ENCODE peak calls at places on chromosomes 11 and 22, in five cellular contexts. J, M, I, P and B are unnamed samples. For H3K9me3, the result is how much of the 10 kb centered on the place peaks cover.

GRCh38 chr11:88680806-88681205 is 343.3 kb upstream of the CTSC start:
- DNase-seq in J (peak), I (no peak), M (peak), P (no peak), B (no peak)

GRCh38 chr11:69892237-69892985 is 73.2 kb upstream of the FGF3 start:
- DNase-seq in M (no peak), I (peak), J (peak), P (peak), B (no peak)

GRCh38 chr11:65867284-65868071 is 5.1 kb downstream of the EFEMP2 start:
- DNase-seq in P (no peak), M (no peak), I (no peak), J (no peak), B (no peak)

GRCh38 chr11:45021001-45021400 is 70.3 kb upstream of the TP53I11 start:
- DNase-seq in M (no peak), P (no peak), I (no peak), J (no peak), B (no peak)

GRCh38 chr11:20452585-20452984 is 65.1 kb downstream of the PRMT3 start:
- DNase-seq in M (no peak), J (no peak), P (no peak), I (no peak), B (no peak)

GRCh38 chr11:113577356-113578163 is 102.4 kb upstream of the DRD2 start:
- DNase-seq in M (no peak), I (no peak), P (no peak), J (peak), B (no peak)

GRCh38 chr11:64834031-64834722 is 10.3 kb downstream of the CDC42BPG start:
- DNase-seq in I (no peak), J (no peak), P (no peak), M (no peak), B (no peak)

GRCh38 chr11:77619576-77620198 is 17.9 kb downstream of the CLNS1A start:
- DNase-seq in P (no peak), I (peak), M (peak), J (peak), B (no peak)

GRCh38 chr11:116109228-116109627 is 605.0 kb upstream of the CADM1 start:
- DNase-seq in P (no peak), I (peak), M (peak), J (peak), B (no peak)

DNA sequence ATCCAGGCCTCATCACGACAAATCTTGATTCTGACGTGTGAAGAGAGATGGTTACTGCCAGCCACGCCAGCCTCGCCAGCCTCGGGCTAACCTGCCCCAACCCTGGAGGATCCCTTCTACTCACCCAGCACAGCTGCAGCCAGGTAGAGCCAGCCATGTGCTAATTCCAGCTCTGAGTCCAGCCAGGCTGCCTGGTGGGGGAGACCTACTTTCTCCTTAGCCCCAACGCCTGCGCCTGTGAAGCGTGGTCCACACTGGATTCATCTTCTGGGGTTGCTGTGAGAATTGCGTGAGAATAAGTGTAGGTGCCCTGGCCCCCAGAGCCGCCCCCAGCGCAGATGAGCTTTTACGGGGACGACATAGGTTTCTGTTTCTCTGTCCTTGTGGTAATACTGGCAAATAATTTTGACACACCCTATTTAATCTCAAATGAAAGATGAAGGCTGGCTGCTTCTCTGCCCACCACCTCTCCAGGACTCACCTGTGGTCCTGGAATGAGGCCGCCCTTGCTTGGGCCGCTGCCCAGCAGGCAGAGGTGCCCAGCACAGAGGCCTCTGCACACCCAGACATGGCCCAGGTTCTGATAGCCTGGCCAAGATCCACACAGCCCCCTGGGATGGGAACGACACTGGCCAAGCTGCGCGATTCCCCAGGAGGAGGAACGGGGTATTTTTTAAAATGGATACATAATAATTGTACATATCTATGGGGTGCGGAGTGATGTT is 528.4 kb downstream of the TBC1D22A start:
- DNase-seq in I (no peak), J (no peak), P (no peak), M (no peak), B (no peak)
- H3K9me3 ChIP-seq in I (under half), J (under half), P (under half), M (under half), B (under half)

GRCh38 chr11:2647953-2648352 is 51.8 kb downstream of the KCNQ1OT1 start:
- DNase-seq in M (no peak), P (no peak), I (no peak), J (no peak), B (no peak)

GRCh38 chr11:2649400-2649799 is 50.4 kb downstream of the KCNQ1OT1 start:
- DNase-seq in I (no peak), P (no peak), M (no peak), J (no peak), B (no peak)

GRCh38 chr11:2645779-2646118 is 54.0 kb downstream of the KCNQ1OT1 start:
- DNase-seq in I (no peak), P (no peak), J (no peak), M (no peak), B (no peak)

GRCh38 chr11:2644844-2645778 is 54.7 kb downstream of the KCNQ1OT1 start:
- DNase-seq in M (no peak), P (no peak), I (no peak), J (no peak), B (no peak)

GRCh38 chr11:2647167-2647566 is 52.6 kb downstream of the KCNQ1OT1 start:
- DNase-seq in M (no peak), P (no peak), I (no peak), J (no peak), B (no peak)
- H3K9me3 ChIP-seq in M (half or more), P (half or more), I (half or more), J (under half), B (under half)

GRCh38 chr22:47420211-47420610 is 657.8 kb downstream of the TBC1D22A start:
- DNase-seq in I (no peak), P (no peak), M (no peak), J (no peak), B (no peak)
- H3K9me3 ChIP-seq in I (under half), P (under half), M (under half), J (under half), B (under half)

GRCh38 chr11:58776891-58777451 is 45.2 kb upstream of the GLYAT start:
- DNase-seq in M (no peak), I (no peak), P (no peak), J (no peak), B (no peak)

GRCh38 chr11:58780578-58780977 is 48.8 kb upstream of the GLYAT start:
- DNase-seq in P (no peak), M (no peak), J (no peak), I (no peak), B (no peak)

GRCh38 chr11:58784995-58785394 is 53.3 kb upstream of the GLYAT start:
- DNase-seq in I (no peak), M (no peak), J (no peak), P (no peak), B (no peak)

GRCh38 chr11:58782066-58782465 is 50.3 kb upstream of the GLYAT start:
- DNase-seq in P (no peak), I (no peak), J (no peak), M (no peak), B (no peak)

DNA sequence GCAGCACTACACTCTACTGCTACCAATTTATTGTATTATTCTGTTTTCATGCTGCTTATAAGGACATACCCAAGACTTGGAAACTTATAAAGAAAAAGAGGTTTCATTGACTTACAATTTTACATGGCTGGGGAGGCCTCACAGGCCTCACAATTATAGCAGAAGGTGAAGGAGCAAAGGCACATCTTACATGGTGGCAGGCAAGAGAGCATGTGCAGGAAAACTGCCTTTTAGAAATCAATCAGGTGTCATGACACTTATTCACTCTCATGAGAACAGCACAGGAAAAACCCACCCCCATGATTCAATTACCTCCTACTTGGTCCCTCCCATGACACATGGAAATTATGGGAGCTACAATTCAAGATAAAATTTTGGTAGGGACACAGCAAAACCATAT is 49.6 kb upstream of the GLYAT start:
- DNase-seq in I (no peak), P (no peak), J (no peak), M (no peak), B (no peak)
- H3K9me3 ChIP-seq in I (under half), P (under half), J (under half), M (under half), B (under half)

GRCh38 chr11:58757449-58757848 is 25.7 kb upstream of the GLYAT start:
- DNase-seq in P (no peak), M (no peak), I (no peak), J (no peak), B (no peak)

GRCh38 chr11:58765078-58765477 is 33.3 kb upstream of the GLYAT start:
- DNase-seq in I (no peak), M (no peak), P (no peak), J (no peak), B (no peak)

GRCh38 chr11:58768137-58768536 is 36.4 kb upstream of the GLYAT start:
- DNase-seq in M (no peak), I (no peak), P (no peak), J (no peak), B (no peak)

GRCh38 chr11:58762284-58763119 is 30.8 kb upstream of the GLYAT start:
- DNase-seq in I (no peak), J (no peak), P (no peak), M (no peak), B (no peak)

DNA sequence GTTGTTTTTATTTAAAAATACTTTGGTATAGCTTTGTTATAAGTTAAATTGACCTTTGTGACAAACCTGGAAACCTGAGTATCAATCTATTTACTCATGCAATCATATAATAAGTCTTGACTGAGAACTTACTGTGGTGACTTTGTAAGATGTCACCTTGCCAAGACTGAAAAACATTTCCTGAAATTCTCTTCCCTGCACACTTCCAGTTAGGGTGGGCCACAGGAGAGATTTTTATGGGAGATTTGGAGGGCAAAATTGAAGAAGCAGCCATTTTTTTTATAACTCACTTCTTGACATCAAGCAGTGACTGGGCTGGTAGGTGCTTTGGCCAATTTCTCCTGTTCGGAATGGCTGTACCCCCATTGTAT is 31.4 kb upstream of the GLYAT start:
- DNase-seq in I (no peak), J (no peak), P (no peak), M (no peak), B (no peak)
- H3K9me3 ChIP-seq in I (under half), J (under half), P (under half), M (under half), B (under half)

GRCh38 chr22:42039271-42039670 is 31.3 kb downstream of the NAGA start:
- DNase-seq in P (no peak), M (peak), J (peak), I (no peak), B (no peak)
- H3K9me3 ChIP-seq in P (under half), M (under half), J (under half), I (under half), B (under half)